ENCODE peak calls at places on chromosomes 13 and 19, in eight cellular contexts. E is PC-9, N is transverse colon, P is SK-N-SH, Q is mammary epithelial cell, W is PC-3, X is neural progenitor cell, Z is hepatocyte. G is an unnamed sample. For H3K9me3, the result is how much of the 10 kb centered on the place peaks cover.

GRCh38 chr19:51726049-51726448 is 2.3 kb upstream of the HAS1 start:
- DNase-seq in Q (peak), W (no peak), Z (peak), E (no peak), N (peak), P (no peak), X (no peak), G (peak)

GRCh38 chr13:52846567-52847321 is 1.7 kb downstream of the PCDH8 start:
- DNase-seq in E (no peak), Q (peak), Z (peak), N (peak), P (peak), W (no peak), X (peak), G (no peak)

GRCh38 chr19:50830266-50831025 is 2.9 kb downstream of the KLK15 start:
- DNase-seq in X (no peak), Z (no peak), E (peak), P (peak), N (peak), W (no peak), Q (no peak), G (no peak)

GRCh38 chr13:110166598-110166997 is 140.4 kb downstream of the COL4A1 start:
- DNase-seq in W (peak), E (peak), X (no peak), N (no peak), P (no peak), Z (no peak), Q (no peak), G (no peak)

GRCh38 chr13:98466634-98467236 is 110.2 kb downstream of the STK24 start:
- DNase-seq in W (peak), P (peak), X (peak), E (peak), N (peak), Q (no peak), Z (no peak), G (peak)

GRCh38 chr13:20006206-20006605 is 47.7 kb downstream of the ZMYM2 start:
- DNase-seq in W (peak), Q (no peak), P (no peak), E (no peak), Z (no peak), N (no peak), X (no peak), G (no peak)

GRCh38 chr19:10083911-10084310 is 2.2 kb upstream of the SHFL start:
- DNase-seq in Z (no peak), Q (no peak), P (no peak), N (no peak), W (no peak), X (no peak), E (no peak), G (no peak)

GRCh38 chr13:85982102-85982501 is 182.9 kb upstream of the SLITRK6 start:
- DNase-seq in P (no peak), Z (no peak), E (no peak), W (no peak), N (no peak), Q (no peak), X (no peak), G (no peak)

GRCh38 chr19:55146648-55147218 is 2.3 kb downstream of the TNNT1 start:
- DNase-seq in P (peak), Z (peak), W (peak), Q (no peak), E (peak), X (peak), N (no peak), G (peak)

GRCh38 chr13:51342706-51343105 is 3.2 kb downstream of the SERPINE3 start:
- DNase-seq in W (no peak), Z (no peak), P (no peak), E (no peak), Q (peak), X (no peak), N (no peak), G (no peak)

GRCh38 chr13:20349564-20350379 is 117.7 kb upstream of the GJB6 start:
- DNase-seq in X (peak), Q (no peak), W (no peak), P (no peak), N (no peak), Z (no peak), E (no peak), G (no peak)

GRCh38 chr13:106593131-106593530 is 25.2 kb upstream of the ARGLU1 start:
- DNase-seq in E (no peak), Q (no peak), X (no peak), N (no peak), P (no peak), W (no peak), Z (no peak), G (no peak)

GRCh38 chr13:41700790-41701310 is 243.5 kb downstream of the RGCC start:
- DNase-seq in N (no peak), P (peak), X (no peak), Q (peak), W (peak), Z (peak), E (no peak), G (no peak)

GRCh38 chr13:29196409-29197074 is 376.4 kb downstream of the MTUS2 start:
- DNase-seq in W (no peak), N (no peak), Q (no peak), P (no peak), E (no peak), Z (no peak), X (no peak), G (no peak)

DNA sequence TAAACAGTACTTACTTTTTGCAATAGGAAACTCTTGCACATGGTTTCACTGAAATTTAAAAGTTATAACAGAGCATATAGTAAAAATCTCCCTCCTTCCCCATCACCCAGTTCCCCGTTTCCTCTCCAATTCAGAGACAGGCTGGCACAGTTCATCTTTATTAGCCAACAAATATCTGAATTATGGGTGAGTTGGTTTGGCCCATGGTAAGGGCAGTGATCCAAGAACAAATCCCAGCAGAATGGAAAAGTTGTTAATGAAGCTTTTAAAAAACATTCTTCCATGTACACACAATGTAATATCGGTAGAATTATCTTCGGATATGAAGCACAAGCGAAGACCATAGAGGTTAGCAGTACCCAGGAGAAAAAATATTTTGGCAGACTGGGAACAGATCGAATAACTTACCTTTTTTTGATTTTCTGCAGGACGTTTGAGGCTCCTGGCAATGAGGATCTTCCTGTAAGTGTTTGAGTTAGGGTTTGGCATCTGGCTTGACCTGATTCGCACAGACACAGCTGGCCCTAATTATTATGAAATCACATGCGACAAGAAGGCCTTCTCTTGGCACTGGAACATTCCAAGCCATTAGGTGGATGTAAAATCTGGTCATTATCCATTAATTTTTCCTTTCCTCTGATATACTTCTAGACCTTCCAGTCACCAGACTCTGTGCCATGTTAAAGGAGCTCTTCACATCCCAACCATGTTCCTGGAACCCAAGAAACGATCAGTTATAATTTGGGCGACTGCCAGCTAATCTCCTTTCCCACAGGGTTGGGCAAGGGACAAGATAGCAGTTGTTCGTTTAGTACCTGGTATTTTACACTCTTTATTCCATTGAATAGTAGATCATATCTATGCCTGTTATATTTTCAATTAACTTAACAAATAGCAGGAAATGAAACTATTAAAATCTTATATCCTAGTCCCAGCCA is 139.4 kb upstream of the TSC22D1 start:
- DNase-seq in Q (no peak), Z (no peak), W (peak), N (no peak), X (no peak), P (peak), E (no peak), G (no peak)
- H3K27ac ChIP-seq in Q (peak), Z (peak), W (peak), N (no peak), X (no peak), P (peak), E (peak), G (no peak)

GRCh38 chr19:22814124-22814523 is 18.0 kb upstream of the ZNF723 start:
- DNase-seq in Q (no peak), P (no peak), W (no peak), N (no peak), E (no peak), X (no peak), Z (no peak), G (no peak)
- H3K9me3 ChIP-seq in Q (half or more), P (under half), W (under half), N (under half), E (under half), X (under half), Z (under half), G (under half)

GRCh38 chr19:31459430-31459829 is 110.2 kb upstream of the TSHZ3 start:
- DNase-seq in P (no peak), X (no peak), W (no peak), E (no peak), Q (no peak), Z (no peak), N (no peak), G (no peak)
- TF ChIP-seq CTCF in P (no peak), X (peak), W (no peak), E (no peak), Q (no peak), Z (no peak), N (no peak), G (no peak)

GRCh38 chr19:11574689-11575088 is 2.8 kb downstream of the ACP5 start:
- DNase-seq in W (no peak), Z (no peak), Q (no peak), E (no peak), X (no peak), P (no peak), N (no peak), G (no peak)
- H3K27ac ChIP-seq in W (no peak), Z (no peak), Q (no peak), E (no peak), X (no peak), P (no peak), N (no peak), G (no peak)

GRCh38 chr19:5623397-5624153 is 692 bp downstream of the SAFB start:
- DNase-seq in P (peak), E (no peak), W (no peak), Q (no peak), N (peak), X (peak), Z (peak), G (no peak)

GRCh38 chr19:5621311-5621944 is 1.1 kb downstream of the SAFB2 start:
- DNase-seq in X (no peak), Z (no peak), P (no peak), Q (no peak), W (no peak), E (no peak), N (peak), G (no peak)

GRCh38 chr19:5621945-5622464 is 571 bp downstream of the SAFB2 start:
- DNase-seq in Q (no peak), X (peak), E (no peak), P (peak), Z (peak), W (peak), N (peak), G (no peak)

GRCh38 chr19:5624154-5624663 is 1.3 kb downstream of the SAFB start:
- DNase-seq in E (no peak), N (peak), P (peak), Q (no peak), W (peak), X (peak), Z (peak), G (no peak)

DNA sequence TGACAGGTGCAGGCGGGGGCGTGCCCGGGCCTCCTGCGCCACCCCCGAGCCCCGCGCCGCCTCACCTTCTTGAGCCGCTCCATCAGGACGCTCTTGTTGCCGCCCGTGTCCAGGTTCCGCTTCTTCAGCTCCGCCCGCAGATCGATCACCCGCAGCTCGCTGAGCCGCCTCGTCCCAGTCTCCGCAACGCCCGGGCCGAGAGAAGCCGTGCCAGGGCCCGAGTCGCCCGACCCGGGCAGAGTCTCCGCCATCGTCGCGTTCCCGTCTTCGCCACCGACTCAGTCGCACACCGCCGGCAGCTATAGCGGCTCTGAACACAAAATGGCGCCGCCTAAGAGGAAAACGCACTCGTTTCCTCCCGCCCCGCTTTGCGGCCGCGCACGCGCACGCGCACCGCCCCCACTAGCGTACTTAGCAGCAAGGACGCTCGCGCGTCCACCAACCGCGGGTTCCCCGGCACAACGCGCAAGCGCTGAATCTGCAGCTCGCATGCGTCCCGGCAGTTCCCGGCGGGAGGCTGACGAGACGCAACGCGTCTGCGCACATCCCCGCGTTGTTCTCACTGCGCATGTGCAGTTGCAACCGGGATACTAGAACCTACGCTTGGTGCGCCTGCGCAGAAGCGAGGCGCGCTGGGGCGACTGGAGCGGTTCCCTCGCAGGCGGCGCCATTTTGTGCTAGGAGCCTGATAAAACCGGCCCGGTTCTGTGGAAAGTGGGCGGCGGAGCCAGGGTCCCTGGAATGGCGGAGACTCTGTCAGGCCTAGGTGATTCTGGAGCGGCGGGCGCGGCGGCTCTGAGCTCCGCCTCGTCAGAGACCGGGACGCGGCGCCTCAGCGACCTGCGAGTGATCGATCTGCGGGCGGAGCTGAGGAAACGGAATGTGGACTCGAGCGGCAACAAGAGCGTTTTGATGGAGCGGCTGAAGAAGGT is at the start of the genes SAFB and SAFB2:
- DNase-seq in X (peak), Z (peak), E (peak), N (peak), W (peak), P (peak), Q (peak), G (peak)
- H3K9me3 ChIP-seq in X (under half), Z (under half), E (under half), N (under half), W (under half), P (under half), Q (under half), G (under half)

DNA sequence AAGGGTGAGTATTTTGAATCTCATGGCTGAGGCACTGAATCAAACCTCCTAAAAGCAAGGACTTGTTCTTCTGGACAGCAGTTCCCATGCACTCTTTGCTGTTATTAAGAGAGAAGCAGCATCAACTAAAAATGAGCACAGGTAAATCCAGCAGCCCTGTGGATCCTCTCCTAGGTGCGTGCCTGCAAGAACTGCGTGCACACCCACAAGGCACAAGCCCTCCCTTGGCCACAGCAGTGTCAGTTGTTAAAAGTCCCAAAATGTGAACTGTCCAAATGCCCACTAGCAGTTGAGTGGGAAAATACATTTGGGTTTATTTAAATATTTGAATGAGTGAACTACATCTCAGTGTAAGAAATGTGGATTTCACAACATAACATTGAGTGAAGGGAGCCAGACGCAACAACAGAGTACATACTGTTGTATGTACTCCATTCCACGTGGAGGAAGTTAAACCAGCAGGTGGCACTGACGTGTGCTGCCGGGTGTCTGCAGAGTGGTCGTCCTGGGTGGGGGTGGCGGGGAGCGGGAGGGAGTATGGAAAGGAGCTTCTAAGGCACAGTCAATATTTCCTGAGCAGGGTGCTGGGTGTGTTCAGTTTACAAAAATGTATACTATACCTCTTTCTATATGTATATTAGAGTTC is 266.4 kb downstream of the NALCN start:
- DNase-seq in W (peak), P (peak), E (no peak), N (no peak), Q (peak), Z (peak), X (peak), G (peak)
- TF ChIP-seq CTCF in W (peak), P (peak), E (peak), N (no peak), Q (peak), Z (peak), X (peak), G (peak)

GRCh38 chr19:860481-861098 is 1.1 kb downstream of the CFD start:
- DNase-seq in N (peak), P (peak), E (peak), W (peak), Q (peak), Z (peak), X (peak), G (peak)
- H3K27ac ChIP-seq in N (peak), P (no peak), E (no peak), W (no peak), Q (no peak), Z (no peak), X (no peak), G (peak)

DNA sequence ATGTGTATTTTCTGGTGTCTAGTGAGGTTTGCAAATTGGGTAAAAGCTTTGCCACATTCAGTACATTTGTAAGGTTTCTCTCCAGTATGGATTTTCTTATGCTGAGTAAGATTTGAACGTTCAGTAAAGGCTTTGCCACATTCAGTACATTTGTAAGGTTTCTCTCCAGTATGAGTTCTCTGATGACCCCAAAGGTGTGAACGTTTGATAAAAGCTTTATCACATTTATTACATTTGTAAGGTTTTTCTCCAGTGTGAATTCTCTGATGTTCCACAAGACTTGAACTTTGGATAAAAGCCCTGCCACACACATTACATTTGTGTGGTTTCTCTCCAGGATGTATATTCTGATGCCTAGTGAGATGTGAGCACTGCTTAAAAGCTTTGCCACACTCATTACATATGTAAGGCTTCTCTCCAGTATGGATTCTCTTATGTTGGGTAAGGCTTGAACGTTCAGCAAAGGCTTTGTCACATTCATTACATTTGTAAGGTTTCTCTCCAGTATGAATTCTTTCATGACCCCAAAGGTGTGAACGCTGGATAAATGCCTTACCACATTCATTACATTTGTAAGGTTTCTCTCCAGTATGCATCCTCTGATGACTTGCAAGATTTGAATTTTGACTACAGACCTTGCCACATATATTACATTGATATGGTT is 17.4 kb downstream of the ZNF677 start:
- DNase-seq in Q (no peak), X (no peak), P (no peak), E (no peak), W (no peak), Z (no peak), N (no peak), G (no peak)
- H3K9me3 ChIP-seq in Q (half or more), X (half or more), P (under half), E (under half), W (half or more), Z (half or more), N (half or more), G (under half)

GRCh38 chr19:12791345-12792047 is at the start of gene JUNB:
- DNase-seq in N (peak), W (peak), Q (peak), P (peak), Z (peak), X (peak), E (peak), G (peak)
- TF ChIP-seq CTCF in N (no peak), W (no peak), Q (no peak), P (no peak), Z (no peak), X (peak), E (no peak), G (no peak)